ENCODE peak calls at places on chromosome 1, in six cellular contexts. One of them, this sample, is unnamed. For H3K27me3, the result is how much of the 10 kb centered on the place peaks cover.

GRCh38 chr1:2212542-2213491 is 15.3 kb upstream of the SKI start:
- DNase-seq in IMR-90: peak
- DNase-seq in ovary: peak
- DNase-seq in left lung: peak
- DNase-seq in stomach: peak
- DNase-seq in CD8-positive, alpha-beta T cell: peak
- DNase-seq in this sample: no peak

GRCh38 chr1:101314244-101314643 is 77.4 kb downstream of the S1PR1 start:
- DNase-seq in IMR-90: peak
- DNase-seq in ovary: no peak
- DNase-seq in left lung: no peak
- DNase-seq in stomach: no peak
- DNase-seq in CD8-positive, alpha-beta T cell: no peak
- DNase-seq in this sample: no peak

GRCh38 chr1:80566867-80567266 is 1233.9 kb upstream of the ADGRL2 start:
- DNase-seq in IMR-90: no peak
- DNase-seq in ovary: no peak
- DNase-seq in left lung: no peak
- DNase-seq in stomach: no peak
- DNase-seq in CD8-positive, alpha-beta T cell: no peak
- DNase-seq in this sample: no peak

GRCh38 chr1:111669268-111669667 is 49.7 kb downstream of the RAP1A start:
- DNase-seq in IMR-90: peak
- DNase-seq in ovary: no peak
- DNase-seq in left lung: no peak
- DNase-seq in stomach: no peak
- DNase-seq in CD8-positive, alpha-beta T cell: no peak
- DNase-seq in this sample: no peak

GRCh38 chr1:59505596-59506028 is 208.7 kb downstream of the FGGY start:
- DNase-seq in IMR-90: no peak
- DNase-seq in ovary: no peak
- DNase-seq in left lung: no peak
- DNase-seq in stomach: no peak
- DNase-seq in CD8-positive, alpha-beta T cell: no peak
- DNase-seq in this sample: peak

GRCh38 chr1:32724678-32725594 is 22.4 kb upstream of the SYNC start:
- DNase-seq in IMR-90: peak
- DNase-seq in ovary: peak
- DNase-seq in left lung: peak
- DNase-seq in stomach: peak
- DNase-seq in CD8-positive, alpha-beta T cell: no peak
- DNase-seq in this sample: no peak

GRCh38 chr1:27536004-27536757 is 46.2 kb upstream of the WASF2 start:
- DNase-seq in IMR-90: no peak
- DNase-seq in ovary: no peak
- DNase-seq in left lung: no peak
- DNase-seq in stomach: no peak
- DNase-seq in CD8-positive, alpha-beta T cell: no peak
- DNase-seq in this sample: no peak

GRCh38 chr1:207050428-207050767 is 610 bp downstream of the YOD1 start:
- DNase-seq in IMR-90: no peak
- DNase-seq in ovary: no peak
- DNase-seq in left lung: no peak
- DNase-seq in stomach: no peak
- DNase-seq in CD8-positive, alpha-beta T cell: no peak
- DNase-seq in this sample: no peak

GRCh38 chr1:7435276-7436055 is 335.6 kb upstream of the VAMP3 start:
- DNase-seq in IMR-90: no peak
- DNase-seq in ovary: no peak
- DNase-seq in left lung: no peak
- DNase-seq in stomach: no peak
- DNase-seq in CD8-positive, alpha-beta T cell: no peak
- DNase-seq in this sample: no peak

GRCh38 chr1:21506804-21507203 is 2.4 kb upstream of the ALPL start:
- DNase-seq in IMR-90: no peak
- DNase-seq in ovary: no peak
- DNase-seq in left lung: no peak
- DNase-seq in stomach: no peak
- DNase-seq in CD8-positive, alpha-beta T cell: no peak
- DNase-seq in this sample: no peak
- H3K27me3 ChIP-seq in IMR-90: under half
- H3K27me3 ChIP-seq in ovary: under half
- H3K27me3 ChIP-seq in left lung: half or more
- H3K27me3 ChIP-seq in stomach: under half
- H3K27me3 ChIP-seq in CD8-positive, alpha-beta T cell: under half
- H3K27me3 ChIP-seq in this sample: under half

GRCh38 chr1:47443530-47444316 is 5.9 kb downstream of the FOXD2 start:
- DNase-seq in IMR-90: no peak
- DNase-seq in ovary: no peak
- DNase-seq in left lung: no peak
- DNase-seq in stomach: no peak
- DNase-seq in CD8-positive, alpha-beta T cell: no peak
- DNase-seq in this sample: no peak
- H3K27me3 ChIP-seq in IMR-90: half or more
- H3K27me3 ChIP-seq in ovary: under half
- H3K27me3 ChIP-seq in left lung: half or more
- H3K27me3 ChIP-seq in stomach: half or more
- H3K27me3 ChIP-seq in CD8-positive, alpha-beta T cell: half or more
- H3K27me3 ChIP-seq in this sample: half or more

GRCh38 chr1:11711490-11711889 is 20.0 kb downstream of the DRAXIN start:
- DNase-seq in IMR-90: no peak
- DNase-seq in ovary: no peak
- DNase-seq in left lung: no peak
- DNase-seq in stomach: no peak
- DNase-seq in CD8-positive, alpha-beta T cell: no peak
- DNase-seq in this sample: no peak

GRCh38 chr1:11714831-11715574 is 20.9 kb upstream of the AGTRAP start:
- DNase-seq in IMR-90: no peak
- DNase-seq in ovary: no peak
- DNase-seq in left lung: no peak
- DNase-seq in stomach: no peak
- DNase-seq in CD8-positive, alpha-beta T cell: no peak
- DNase-seq in this sample: peak

GRCh38 chr1:11708554-11709350 is 17.2 kb downstream of the DRAXIN start:
- DNase-seq in IMR-90: no peak
- DNase-seq in ovary: no peak
- DNase-seq in left lung: no peak
- DNase-seq in stomach: no peak
- DNase-seq in CD8-positive, alpha-beta T cell: no peak
- DNase-seq in this sample: no peak

GRCh38 chr1:11712285-11712684 is 20.8 kb downstream of the DRAXIN start:
- DNase-seq in IMR-90: no peak
- DNase-seq in ovary: no peak
- DNase-seq in left lung: no peak
- DNase-seq in stomach: no peak
- DNase-seq in CD8-positive, alpha-beta T cell: no peak
- DNase-seq in this sample: no peak

DNA sequence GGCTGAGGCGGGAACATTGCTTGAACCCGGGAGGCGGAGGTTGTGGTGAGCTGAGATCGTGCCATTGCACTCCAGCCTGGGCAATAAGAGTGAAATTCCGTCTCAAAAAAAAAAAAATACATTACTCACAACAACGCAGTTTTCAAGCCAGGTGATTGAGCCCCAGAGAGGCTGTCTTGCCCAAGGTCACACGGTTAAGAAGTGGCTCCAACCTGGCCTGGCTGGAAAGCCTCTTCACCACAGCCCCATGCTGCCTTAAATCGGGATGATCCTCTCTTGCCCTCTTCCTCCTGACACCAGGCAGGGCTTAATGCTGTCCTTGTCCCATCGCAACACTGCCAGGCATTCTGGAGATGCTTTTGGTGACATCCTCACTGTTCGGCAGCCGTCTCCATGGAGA is 21.6 kb downstream of the DRAXIN start:
- DNase-seq in IMR-90: no peak
- DNase-seq in ovary: no peak
- DNase-seq in left lung: no peak
- DNase-seq in stomach: no peak
- DNase-seq in CD8-positive, alpha-beta T cell: no peak
- DNase-seq in this sample: no peak
- H3K27me3 ChIP-seq in IMR-90: under half
- H3K27me3 ChIP-seq in ovary: under half
- H3K27me3 ChIP-seq in left lung: under half
- H3K27me3 ChIP-seq in stomach: under half
- H3K27me3 ChIP-seq in CD8-positive, alpha-beta T cell: under half
- H3K27me3 ChIP-seq in this sample: under half

GRCh38 chr1:213793482-213794067 is 194.2 kb upstream of the PROX1 start:
- DNase-seq in IMR-90: no peak
- DNase-seq in ovary: no peak
- DNase-seq in left lung: no peak
- DNase-seq in stomach: no peak
- DNase-seq in CD8-positive, alpha-beta T cell: no peak
- DNase-seq in this sample: no peak
- H3K27me3 ChIP-seq in IMR-90: under half
- H3K27me3 ChIP-seq in ovary: under half
- H3K27me3 ChIP-seq in left lung: under half
- H3K27me3 ChIP-seq in stomach: under half
- H3K27me3 ChIP-seq in CD8-positive, alpha-beta T cell: under half
- H3K27me3 ChIP-seq in this sample: under half

This sample was measured in WERI-Rb-1.